ENCODE peak calls at places on chromosomes 4 and X, in five cellular contexts. One of them, this sample, is unnamed.

GRCh38 chrX:137031039-137031438 is 2.8 kb downstream of the GPR101 start:
- DNase-seq in iris pigment epithelial cell: no peak
- DNase-seq in T-helper 2 cell: no peak
- DNase-seq in SW480: no peak
- DNase-seq in CD4-positive, alpha-beta T cell: no peak
- DNase-seq in this sample: no peak

GRCh38 chrX:96843566-96843965 is 40.1 kb upstream of the RPA4 start:
- DNase-seq in iris pigment epithelial cell: peak
- DNase-seq in T-helper 2 cell: no peak
- DNase-seq in SW480: no peak
- DNase-seq in CD4-positive, alpha-beta T cell: no peak
- DNase-seq in this sample: no peak

GRCh38 chr4:144645621-144646522 is at the start of gene HHIP:
- DNase-seq in iris pigment epithelial cell: peak
- DNase-seq in T-helper 2 cell: no peak
- DNase-seq in SW480: no peak
- DNase-seq in CD4-positive, alpha-beta T cell: no peak
- DNase-seq in this sample: no peak

GRCh38 chrX:23509256-23509655 is 158.0 kb upstream of the PRDX4 start:
- DNase-seq in iris pigment epithelial cell: no peak
- DNase-seq in T-helper 2 cell: no peak
- DNase-seq in SW480: no peak
- DNase-seq in CD4-positive, alpha-beta T cell: no peak
- DNase-seq in this sample: no peak

GRCh38 chrX:110944323-110944761 is 148.7 kb upstream of the CHRDL1 start:
- DNase-seq in iris pigment epithelial cell: no peak
- DNase-seq in T-helper 2 cell: no peak
- DNase-seq in SW480: no peak
- DNase-seq in CD4-positive, alpha-beta T cell: no peak
- DNase-seq in this sample: no peak

GRCh38 chr4:1492636-1493539 is 86.6 kb upstream of the NKX1-1 start:
- DNase-seq in iris pigment epithelial cell: no peak
- DNase-seq in T-helper 2 cell: no peak
- DNase-seq in SW480: no peak
- DNase-seq in CD4-positive, alpha-beta T cell: no peak
- DNase-seq in this sample: no peak

GRCh38 chr4:10974371-10974770 is 289.8 kb upstream of the CLNK start:
- DNase-seq in iris pigment epithelial cell: no peak
- DNase-seq in T-helper 2 cell: no peak
- DNase-seq in SW480: no peak
- DNase-seq in CD4-positive, alpha-beta T cell: no peak
- DNase-seq in this sample: no peak

GRCh38 chr4:146333187-146333894 is 119.0 kb downstream of the REELD1 start:
- DNase-seq in iris pigment epithelial cell: peak
- DNase-seq in T-helper 2 cell: no peak
- DNase-seq in SW480: peak
- DNase-seq in CD4-positive, alpha-beta T cell: no peak
- DNase-seq in this sample: peak

GRCh38 chr4:8343051-8343966 is 73.8 kb downstream of the HTRA3 start:
- DNase-seq in iris pigment epithelial cell: no peak
- DNase-seq in T-helper 2 cell: no peak
- DNase-seq in SW480: no peak
- DNase-seq in CD4-positive, alpha-beta T cell: no peak
- DNase-seq in this sample: no peak

GRCh38 chr4:142846105-142846728 is at the start of gene INPP4B:
- DNase-seq in iris pigment epithelial cell: peak
- DNase-seq in T-helper 2 cell: peak
- DNase-seq in SW480: peak
- DNase-seq in CD4-positive, alpha-beta T cell: peak
- DNase-seq in this sample: peak

GRCh38 chr4:174222266-174222872 is 61.1 kb downstream of the FBXO8 start:
- DNase-seq in iris pigment epithelial cell: peak
- DNase-seq in T-helper 2 cell: no peak
- DNase-seq in SW480: peak
- DNase-seq in CD4-positive, alpha-beta T cell: no peak
- DNase-seq in this sample: no peak

GRCh38 chrX:143754183-143754582 is 33.6 kb upstream of the SPANXN2 start:
- DNase-seq in iris pigment epithelial cell: no peak
- DNase-seq in T-helper 2 cell: no peak
- DNase-seq in SW480: no peak
- DNase-seq in CD4-positive, alpha-beta T cell: no peak
- DNase-seq in this sample: no peak

GRCh38 chr4:158255727-158256324 is 45.5 kb downstream of the TMEM144 start:
- DNase-seq in iris pigment epithelial cell: peak
- DNase-seq in T-helper 2 cell: no peak
- DNase-seq in SW480: peak
- DNase-seq in CD4-positive, alpha-beta T cell: no peak
- DNase-seq in this sample: no peak

GRCh38 chrX:107669276-107669675 is 41.0 kb downstream of the PRPS1 start:
- DNase-seq in iris pigment epithelial cell: no peak
- DNase-seq in T-helper 2 cell: no peak
- DNase-seq in SW480: no peak
- DNase-seq in CD4-positive, alpha-beta T cell: no peak
- DNase-seq in this sample: no peak

This sample was measured in activated T-cell treated with anti-CD3 and anti-CD28 coated beads for 4 hours.